ENCODE peak calls at places on chromosomes 3 and 15, in seven cellular contexts. N is dorsolateral prefrontal cortex, A is Caco-2, Q is foreskin keratinocyte, C is astrocyte, R is IMR-90, P is OCI-LY7. F is an unnamed sample.

GRCh38 chr3:197428117-197428761 is 127.5 kb downstream of the BDH1 start:
- DNase-seq in N (no peak), A (peak), Q (peak), C (peak), R (peak), P (no peak), F (no peak)

GRCh38 chr3:124607163-124607562 is 123.1 kb upstream of the UMPS start:
- DNase-seq in N (no peak), A (no peak), Q (peak), C (peak), R (peak), P (no peak), F (no peak)

GRCh38 chr15:31338879-31339557 is 12.4 kb downstream of the KLF13 start:
- DNase-seq in N (peak), A (no peak), Q (no peak), C (peak), R (peak), P (no peak), F (no peak)

GRCh38 chr3:36142746-36143145 is 237.6 kb upstream of the STAC start:
- DNase-seq in N (no peak), A (no peak), Q (no peak), C (no peak), R (no peak), P (no peak), F (no peak)

GRCh38 chr3:130973401-130973800 is 53.2 kb downstream of the ASTE1 start:
- DNase-seq in N (no peak), A (no peak), Q (no peak), C (no peak), R (no peak), P (no peak), F (no peak)

GRCh38 chr3:149352556-149352955 is 19.1 kb upstream of the TM4SF18 start:
- DNase-seq in N (peak), A (peak), Q (peak), C (no peak), R (peak), P (peak), F (peak)

GRCh38 chr3:111763101-111763500 is 96.0 kb upstream of the PHLDB2 start:
- DNase-seq in N (no peak), A (no peak), Q (peak), C (peak), R (no peak), P (no peak), F (no peak)

GRCh38 chr3:58434990-58435389 is 1.4 kb upstream of the PDHB start:
- DNase-seq in N (no peak), A (peak), Q (peak), C (peak), R (peak), P (no peak), F (no peak)

GRCh38 chr3:170137971-170138370 is 43.6 kb downstream of the PHC3 start:
- DNase-seq in N (no peak), A (no peak), Q (no peak), C (no peak), R (no peak), P (no peak), F (no peak)

GRCh38 chr15:59688383-59688887 is 685 bp downstream of the BNIP2 start:
- DNase-seq in N (no peak), A (no peak), Q (peak), C (peak), R (peak), P (peak), F (peak)

GRCh38 chr3:21750291-21750690 is 719 bp downstream of the ZNF385D start:
- DNase-seq in N (no peak), A (no peak), Q (peak), C (peak), R (peak), P (no peak), F (no peak)

GRCh38 chr3:11530153-11530721 is 113.5 kb downstream of the VGLL4 start:
- DNase-seq in N (peak), A (peak), Q (peak), C (peak), R (peak), P (no peak), F (no peak)

GRCh38 chr15:41417418-41417811 is 520 bp downstream of the RTF1 start:
- DNase-seq in N (no peak), A (peak), Q (peak), C (no peak), R (peak), P (peak), F (no peak)

GRCh38 chr3:18010001-18010400 is 267.6 kb upstream of the TBC1D5 start:
- DNase-seq in N (no peak), A (no peak), Q (no peak), C (peak), R (no peak), P (no peak), F (no peak)

GRCh38 chr3:126983276-126983652 is 349 bp downstream of the PLXNA1 start:
- DNase-seq in N (no peak), A (no peak), Q (no peak), C (no peak), R (no peak), P (no peak), F (no peak)

GRCh38 chr15:101250331-101250730 is 1.5 kb downstream of the CHSY1 start:
- DNase-seq in N (no peak), A (no peak), Q (peak), C (peak), R (peak), P (no peak), F (no peak)

GRCh38 chr3:10353160-10353559 is 32.2 kb upstream of the SEC13 start:
- DNase-seq in N (no peak), A (no peak), Q (no peak), C (no peak), R (peak), P (peak), F (no peak)

GRCh38 chr3:194097141-194097880 is 38.6 kb upstream of the HES1 start:
- DNase-seq in N (no peak), A (no peak), Q (no peak), C (peak), R (no peak), P (no peak), F (no peak)

GRCh38 chr3:48268936-48269551 is 28.1 kb downstream of the ZNF589 start:
- DNase-seq in N (peak), A (no peak), Q (peak), C (peak), R (no peak), P (no peak), F (no peak)

GRCh38 chr3:181974198-181974597 is 262.5 kb downstream of the SOX2 start:
- DNase-seq in N (no peak), A (no peak), Q (peak), C (peak), R (no peak), P (no peak), F (no peak)

GRCh38 chr15:38231430-38231829 is 21.2 kb upstream of the SPRED1 start:
- DNase-seq in N (peak), A (no peak), Q (no peak), C (no peak), R (no peak), P (no peak), F (no peak)

DNA sequence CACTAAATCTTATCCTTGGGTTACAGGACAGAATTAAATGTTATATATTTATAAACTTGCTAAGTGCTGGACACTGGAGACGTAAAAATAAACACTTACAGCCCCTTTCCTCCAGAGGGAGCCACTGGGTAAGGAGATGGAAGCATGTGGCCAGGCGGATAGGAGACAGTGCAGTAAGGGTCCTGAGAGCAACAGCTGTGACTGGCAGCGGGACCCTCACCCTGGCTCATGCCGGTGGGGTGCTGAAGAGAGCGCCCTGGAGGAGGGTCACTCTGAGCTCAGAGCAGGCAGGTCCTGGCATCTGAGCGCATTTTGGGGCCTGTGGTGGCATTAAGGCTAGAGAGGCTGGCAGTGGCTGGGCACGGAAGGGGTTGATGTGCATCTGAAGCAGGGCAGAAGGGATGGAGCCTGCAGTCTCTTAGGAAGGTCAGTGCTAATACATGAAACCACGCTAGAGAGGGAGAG is 16.0 kb downstream of the SEC61A1 start:
- DNase-seq in N (no peak), A (peak), Q (no peak), C (no peak), R (peak), P (peak), F (no peak)
- TF ChIP-seq CTCF in N (peak), A (peak), Q (peak), C (peak), R (peak), P (peak), F (peak)

GRCh38 chr15:84654689-84655453 is 788 bp upstream of the WDR73 start:
- DNase-seq in N (peak), A (peak), Q (peak), C (peak), R (peak), P (peak), F (peak)
- TF ChIP-seq CTCF in N (peak), A (peak), Q (peak), C (peak), R (peak), P (peak), F (peak)

DNA sequence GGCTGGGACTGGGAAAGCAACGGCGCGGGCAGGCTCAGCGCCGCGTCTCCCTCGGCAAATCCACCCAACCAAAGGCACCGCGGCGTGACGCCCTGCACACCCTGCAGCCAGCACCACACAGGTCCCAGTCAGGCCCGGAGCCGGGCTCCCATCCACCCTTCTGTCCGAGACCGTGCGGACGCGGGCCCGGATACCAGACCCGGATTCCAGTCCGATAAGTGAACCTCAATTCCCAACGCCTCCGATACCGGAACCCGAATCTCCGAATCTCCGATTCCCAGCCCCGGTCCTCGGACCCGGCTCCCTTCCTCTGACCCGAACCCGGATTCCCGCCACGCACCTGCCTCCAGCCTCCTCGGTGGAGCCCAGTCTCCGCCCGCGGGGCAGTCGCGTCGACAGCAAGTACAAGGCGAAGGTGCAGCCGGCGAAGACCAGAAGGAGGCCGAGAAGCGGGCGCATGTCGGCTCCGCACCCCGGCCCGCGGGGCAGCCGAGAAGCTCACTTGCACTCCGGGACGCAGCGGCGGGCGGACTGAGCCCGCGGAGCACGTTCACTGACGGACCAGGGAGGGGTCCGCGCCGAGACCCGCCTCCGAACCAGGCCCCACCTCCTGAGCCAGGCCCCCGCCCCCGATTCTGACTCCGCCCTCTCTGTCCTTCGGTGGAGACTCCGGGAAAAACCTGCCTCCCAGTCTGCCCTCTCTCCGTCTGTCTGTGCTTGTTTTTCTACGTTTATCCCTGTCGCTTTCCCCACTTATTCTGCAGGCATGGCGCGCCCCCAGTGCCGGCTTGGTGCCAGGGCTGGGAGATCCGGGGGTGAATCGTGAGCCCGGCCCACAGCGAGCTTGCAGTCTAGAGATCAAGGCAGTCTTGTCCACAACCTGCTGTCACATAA is at the start of gene TMEM41A:
- DNase-seq in N (peak), A (peak), Q (peak), C (peak), R (peak), P (peak), F (peak)
- TF ChIP-seq CTCF in N (no peak), A (no peak), Q (peak), C (no peak), R (no peak), P (no peak), F (no peak)

DNA sequence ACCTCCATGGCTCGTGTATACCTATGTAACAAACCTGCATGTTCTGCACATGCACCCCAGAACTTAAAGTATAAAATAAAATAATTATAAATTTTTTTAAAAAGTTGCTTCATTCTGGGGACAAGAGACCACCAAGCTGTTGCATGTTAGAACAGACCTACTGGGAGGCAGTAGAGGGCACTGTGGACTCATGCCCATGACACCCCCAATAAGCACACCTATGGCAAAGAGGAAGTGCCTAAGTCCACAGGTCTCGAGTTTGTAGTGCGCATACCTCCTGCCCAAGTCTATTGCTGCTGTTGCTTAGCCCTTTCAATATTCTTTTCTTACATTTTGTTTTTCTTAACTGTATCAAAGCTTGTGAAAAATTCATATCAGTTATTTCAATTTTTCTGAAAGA is 267.9 kb upstream of the THBS1 start:
- DNase-seq in N (no peak), A (peak), Q (no peak), C (no peak), R (no peak), P (peak), F (peak)
- TF ChIP-seq CTCF in N (no peak), A (peak), Q (peak), C (no peak), R (no peak), P (peak), F (peak)

GRCh38 chr15:73715417-73715816 is 31.2 kb downstream of the CD276 start:
- DNase-seq in N (no peak), A (no peak), Q (no peak), C (no peak), R (no peak), P (no peak), F (no peak)
- TF ChIP-seq CTCF in N (no peak), A (no peak), Q (no peak), C (no peak), R (no peak), P (no peak), F (no peak)

GRCh38 chr15:95284933-95285401 is 1045.5 kb upstream of the NR2F2 start:
- DNase-seq in N (no peak), A (no peak), Q (no peak), C (peak), R (peak), P (no peak), F (no peak)
- TF ChIP-seq CTCF in N (no peak), A (no peak), Q (no peak), C (peak), R (peak), P (no peak), F (no peak)